ENCODE peak calls at places on chromosomes 13 and 19, in eight cellular contexts. X is dorsolateral prefrontal cortex, H is AG04449, Y is AG04450, N is neural crest cell, L is left ventricle myocardium inferior, R is Peyer's patch, G is nephron progenitor cell. W is an unnamed sample.

GRCh38 chr13:113407103-113407530 is 43.2 kb upstream of the GRTP1 start:
- DNase-seq in X (no peak), H (no peak), Y (no peak), N (no peak), L (no peak), R (peak), G (no peak), W (no peak)

GRCh38 chr19:50558449-50558848 is 9.8 kb downstream of the LRRC4B start:
- DNase-seq in X (no peak), H (no peak), Y (no peak), N (no peak), L (no peak), R (no peak), G (no peak), W (no peak)

GRCh38 chr19:15091918-15092753 is 10.1 kb downstream of the OR1I1 start:
- DNase-seq in X (no peak), H (no peak), Y (peak), N (peak), L (no peak), R (peak), G (peak), W (no peak)

GRCh38 chr13:101811440-101811839 is 359.0 kb downstream of the ITGBL1 start:
- DNase-seq in X (no peak), H (no peak), Y (no peak), N (no peak), L (no peak), R (no peak), G (no peak), W (no peak)

GRCh38 chr13:37870895-37871550 is 1.5 kb upstream of the TRPC4 start:
- DNase-seq in X (no peak), H (no peak), Y (no peak), N (no peak), L (no peak), R (no peak), G (no peak), W (no peak)

GRCh38 chr19:21569497-21569870 is 64.1 kb downstream of the ZNF429 start:
- DNase-seq in X (peak), H (no peak), Y (no peak), N (no peak), L (peak), R (peak), G (no peak), W (no peak)

GRCh38 chr19:10829967-10830366 is 6.0 kb downstream of the TMED1 start:
- DNase-seq in X (no peak), H (no peak), Y (no peak), N (no peak), L (no peak), R (no peak), G (no peak), W (no peak)

GRCh38 chr19:409006-409514 is at the start of gene C2CD4C:
- DNase-seq in X (no peak), H (no peak), Y (no peak), N (no peak), L (no peak), R (peak), G (peak), W (no peak)

GRCh38 chr13:60372141-60372540 is 24.9 kb upstream of the TDRD3 start:
- DNase-seq in X (no peak), H (no peak), Y (no peak), N (no peak), L (no peak), R (no peak), G (no peak), W (no peak)

GRCh38 chr13:102128216-102128800 is 273.5 kb downstream of the FGF14 start:
- DNase-seq in X (no peak), H (no peak), Y (no peak), N (no peak), L (no peak), R (no peak), G (no peak), W (no peak)

GRCh38 chr19:6459356-6460098 is at the start of gene SLC25A23:
- DNase-seq in X (peak), H (no peak), Y (peak), N (peak), L (peak), R (peak), G (peak), W (peak)

GRCh38 chr13:106568225-106569003 is 477 bp upstream of the ARGLU1 start:
- DNase-seq in X (no peak), H (peak), Y (no peak), N (no peak), L (no peak), R (no peak), G (no peak), W (no peak)

GRCh38 chr13:39411501-39411900 is 191.5 kb downstream of the LHFPL6 start:
- DNase-seq in X (no peak), H (no peak), Y (no peak), N (no peak), L (no peak), R (no peak), G (no peak), W (no peak)

GRCh38 chr19:12675940-12676339 is 5.7 kb downstream of the DHPS start:
- DNase-seq in X (no peak), H (no peak), Y (no peak), N (no peak), L (no peak), R (no peak), G (no peak), W (no peak)

GRCh38 chr19:51407631-51408131 is 9.8 kb downstream of the SIGLEC10 start:
- DNase-seq in X (no peak), H (no peak), Y (no peak), N (no peak), L (no peak), R (peak), G (no peak), W (no peak)

GRCh38 chr13:45167611-45168554 is 33.0 kb downstream of the KCTD4 start:
- DNase-seq in X (no peak), H (no peak), Y (no peak), N (no peak), L (peak), R (peak), G (no peak), W (no peak)

GRCh38 chr13:107348471-107348870 is 780.5 kb upstream of the ARGLU1 start:
- DNase-seq in X (no peak), H (no peak), Y (no peak), N (no peak), L (no peak), R (no peak), G (no peak), W (no peak)

GRCh38 chr19:37946132-37946531 is 39.1 kb downstream of the SIPA1L3 start:
- DNase-seq in X (no peak), H (no peak), Y (no peak), N (no peak), L (no peak), R (no peak), G (no peak), W (no peak)

GRCh38 chr13:20193142-20193923 is 595 bp upstream of the GJB2 start:
- DNase-seq in X (no peak), H (no peak), Y (no peak), N (no peak), L (no peak), R (no peak), G (peak), W (no peak)

GRCh38 chr13:45280751-45281634 is 60.0 kb downstream of the TPT1 start:
- DNase-seq in X (peak), H (peak), Y (peak), N (peak), L (peak), R (peak), G (peak), W (no peak)

GRCh38 chr19:21256722-21257121 is 72.5 kb downstream of the ZNF708 start:
- DNase-seq in X (no peak), H (no peak), Y (no peak), N (no peak), L (no peak), R (no peak), G (no peak), W (no peak)

GRCh38 chr13:50226515-50227147 is 211.4 kb downstream of the KCNRG start:
- DNase-seq in X (no peak), H (no peak), Y (no peak), N (no peak), L (no peak), R (no peak), G (no peak), W (no peak)

GRCh38 chr19:42577016-42577415 is 17.7 kb downstream of the CEACAM8 start:
- DNase-seq in X (no peak), H (no peak), Y (no peak), N (no peak), L (no peak), R (no peak), G (no peak), W (no peak)

GRCh38 chr13:20136781-20137703 is 23.8 kb downstream of the GJA3 start:
- DNase-seq in X (no peak), H (no peak), Y (no peak), N (peak), L (no peak), R (peak), G (peak), W (peak)

GRCh38 chr19:32471095-32471494 is 65.5 kb downstream of the DPY19L3 start:
- DNase-seq in X (no peak), H (no peak), Y (no peak), N (no peak), L (peak), R (no peak), G (no peak), W (no peak)

GRCh38 chr13:31742102-31742695 is 2.9 kb downstream of the RXFP2 start:
- DNase-seq in X (peak), H (no peak), Y (peak), N (peak), L (peak), R (peak), G (peak), W (peak)

GRCh38 chr13:96680898-96681297 is 313.4 kb downstream of the OXGR1 start:
- DNase-seq in X (no peak), H (no peak), Y (no peak), N (no peak), L (no peak), R (no peak), G (no peak), W (no peak)
- TF ChIP-seq CTCF in X (no peak), H (no peak), Y (no peak), N (no peak), L (no peak), R (no peak), G (no peak), W (no peak)

GRCh38 chr19:1811942-1812425 is at the start of gene ATP8B3:
- DNase-seq in X (no peak), H (no peak), Y (no peak), N (no peak), L (no peak), R (peak), G (no peak), W (no peak)

GRCh38 chr19:1813197-1813836 is 1.2 kb upstream of the ATP8B3 start:
- DNase-seq in X (no peak), H (no peak), Y (no peak), N (no peak), L (no peak), R (no peak), G (no peak), W (no peak)

GRCh38 chr19:1813837-1814217 is 1.8 kb upstream of the ATP8B3 start:
- DNase-seq in X (no peak), H (no peak), Y (no peak), N (no peak), L (no peak), R (no peak), G (no peak), W (no peak)

GRCh38 chr19:1811472-1811894 is 593 bp downstream of the ATP8B3 start:
- DNase-seq in X (no peak), H (no peak), Y (no peak), N (no peak), L (peak), R (peak), G (no peak), W (no peak)

GRCh38 chr19:1812426-1813196 is 535 bp upstream of the ATP8B3 start:
- DNase-seq in X (peak), H (peak), Y (peak), N (peak), L (peak), R (peak), G (peak), W (peak)
- TF ChIP-seq CTCF in X (peak), H (peak), Y (peak), N (peak), L (peak), R (peak), G (peak), W (peak)

GRCh38 chr19:35468637-35469036 is 20.6 kb downstream of the FFAR2 start:
- DNase-seq in X (peak), H (peak), Y (no peak), N (no peak), L (peak), R (peak), G (peak), W (no peak)
- TF ChIP-seq CTCF in X (peak), H (peak), Y (peak), N (peak), L (peak), R (peak), G (peak), W (peak)

DNA sequence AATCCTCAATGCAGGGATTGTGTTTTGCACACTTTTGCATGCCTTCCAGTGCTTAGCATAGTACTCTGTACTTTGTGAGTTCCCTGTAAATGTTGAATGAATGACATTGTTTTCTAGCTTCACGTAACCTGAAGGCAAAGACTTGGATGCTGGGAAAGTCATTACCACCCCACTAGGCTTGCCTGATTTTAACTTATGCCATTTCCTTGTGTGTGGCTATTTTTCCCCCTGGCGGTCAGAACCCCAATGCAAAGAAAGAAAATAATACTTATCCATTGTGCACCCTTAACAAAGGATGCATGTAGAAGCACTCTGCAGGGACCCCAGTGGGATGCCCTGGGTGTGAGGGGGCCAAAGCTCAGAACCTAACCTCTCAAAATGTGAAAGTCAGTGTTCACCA is 1.2 kb upstream of the ENOX1 start:
- DNase-seq in X (peak), H (no peak), Y (no peak), N (peak), L (no peak), R (no peak), G (no peak), W (no peak)
- TF ChIP-seq CTCF in X (peak), H (no peak), Y (peak), N (no peak), L (peak), R (no peak), G (no peak), W (peak)

GRCh38 chr13:28483313-28483931 is 11.5 kb downstream of the FLT1 start:
- DNase-seq in X (no peak), H (no peak), Y (no peak), N (no peak), L (no peak), R (no peak), G (no peak), W (no peak)
- TF ChIP-seq CTCF in X (peak), H (no peak), Y (no peak), N (no peak), L (no peak), R (no peak), G (no peak), W (no peak)

DNA sequence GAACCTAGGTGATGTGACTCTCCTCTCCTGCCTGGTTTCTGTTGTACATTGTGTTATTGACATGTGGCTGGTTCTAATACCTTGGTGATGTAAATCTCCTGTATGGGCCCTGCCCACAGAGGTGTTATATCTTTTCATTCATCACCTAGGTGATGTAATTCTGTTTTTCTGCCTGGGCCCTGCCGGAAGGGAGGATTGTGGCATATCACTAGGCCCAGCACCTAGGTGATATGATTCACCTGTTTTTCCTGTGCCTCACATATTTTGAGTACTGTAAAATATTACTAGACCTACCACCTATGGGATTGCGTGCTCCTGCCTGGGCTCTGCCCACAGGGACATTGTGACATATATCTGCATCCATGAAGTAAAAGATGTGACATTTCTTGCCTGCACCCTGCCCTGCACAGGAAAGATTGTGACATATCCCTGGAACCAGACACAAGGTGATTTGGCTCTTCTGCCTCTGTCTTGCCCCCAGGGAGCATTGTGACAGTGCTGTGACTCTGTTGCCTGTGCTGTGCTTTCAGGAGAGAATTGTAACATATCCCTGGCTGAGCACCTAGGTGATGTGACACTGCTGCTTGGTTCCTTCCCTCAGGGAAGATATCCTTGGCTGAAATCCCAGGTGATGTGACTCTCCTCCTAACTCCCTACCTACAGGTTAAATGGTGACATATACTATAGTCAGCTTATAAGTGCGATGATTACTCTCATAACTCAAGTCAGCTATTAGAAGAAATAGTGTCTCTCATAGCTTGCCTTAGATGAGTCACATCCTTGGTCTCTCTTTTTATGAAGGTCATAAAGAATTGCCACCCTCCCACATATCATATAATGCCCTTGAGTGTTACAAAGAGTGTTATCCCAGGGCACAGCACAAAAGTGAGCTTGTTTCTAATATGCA is 13.3 kb upstream of the ZNF681 start:
- DNase-seq in X (no peak), H (no peak), Y (no peak), N (no peak), L (no peak), R (no peak), G (no peak), W (no peak)
- TF ChIP-seq CTCF in X (no peak), H (no peak), Y (no peak), N (no peak), L (no peak), R (no peak), G (no peak), W (no peak)

DNA sequence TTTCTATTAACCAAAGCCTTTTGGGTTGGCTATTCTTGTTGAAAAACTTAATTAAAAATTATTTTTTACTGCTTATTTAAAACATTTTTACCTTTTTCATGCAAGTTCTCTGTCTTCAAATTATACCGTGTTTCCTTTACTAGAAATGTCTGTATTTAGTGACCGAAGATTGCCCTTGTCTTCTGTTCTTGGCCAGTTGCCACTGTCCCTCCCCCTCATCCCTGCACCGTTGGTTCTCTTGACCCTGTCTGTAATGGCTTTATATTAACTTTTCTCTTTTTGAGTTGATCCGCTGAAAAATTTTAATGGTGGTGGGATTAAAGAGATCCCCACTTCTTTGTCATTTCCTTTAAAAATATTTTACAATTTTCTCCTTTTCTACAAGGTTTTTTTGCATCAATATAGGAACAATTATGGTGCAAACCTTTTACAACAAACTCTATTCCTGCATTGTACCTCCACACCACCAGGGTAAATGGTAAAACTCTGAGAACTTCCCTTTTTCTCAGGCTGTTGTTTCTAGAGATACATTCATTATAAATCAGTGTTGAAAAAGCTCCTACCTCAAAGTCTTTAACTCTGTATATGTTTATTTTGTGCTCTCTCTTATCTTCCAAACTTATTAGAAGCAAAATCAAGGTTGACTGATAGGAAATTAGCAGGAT is 12.9 kb upstream of the RNF113B start:
- DNase-seq in X (no peak), H (no peak), Y (no peak), N (no peak), L (peak), R (no peak), G (no peak), W (no peak)
- TF ChIP-seq CTCF in X (no peak), H (no peak), Y (no peak), N (peak), L (no peak), R (no peak), G (no peak), W (peak)

DNA sequence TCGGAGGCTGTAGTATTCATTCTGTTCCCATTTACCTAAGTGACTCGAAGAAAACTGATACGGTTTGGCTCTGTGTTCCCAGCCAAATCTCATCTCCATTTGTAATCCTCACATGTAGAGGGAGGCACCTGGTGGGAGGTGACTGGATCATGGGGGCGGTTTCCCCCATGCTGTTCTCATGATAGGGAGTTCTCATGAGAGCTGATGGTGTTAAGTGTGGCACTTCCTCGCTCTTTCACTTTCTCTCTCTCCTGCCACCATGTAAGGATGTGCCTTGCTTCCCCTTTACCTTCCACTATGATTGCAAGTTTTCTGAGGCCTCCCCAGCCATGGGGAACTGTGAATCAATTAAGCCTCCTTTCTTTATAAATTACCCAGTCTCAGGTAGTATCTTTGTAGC is 23.5 kb downstream of the SLAIN1 start:
- DNase-seq in X (no peak), H (no peak), Y (no peak), N (no peak), L (no peak), R (no peak), G (no peak), W (no peak)
- TF ChIP-seq CTCF in X (no peak), H (no peak), Y (no peak), N (no peak), L (no peak), R (no peak), G (no peak), W (no peak)

GRCh38 chr13:32821149-32821688 is 195.0 kb upstream of the KL start:
- DNase-seq in X (no peak), H (no peak), Y (no peak), N (no peak), L (no peak), R (no peak), G (no peak), W (no peak)
- TF ChIP-seq CTCF in X (no peak), H (no peak), Y (no peak), N (no peak), L (no peak), R (no peak), G (no peak), W (no peak)

W was measured in type B pancreatic cell.